ENCODE peak calls at places on chromosomes 2 and 18, in six cellular contexts. H is neural progenitor cell, R is keratinocyte, W is IMR-90, Z is colonic mucosa, D is HepG2. G is an unnamed sample.

GRCh38 chr18:46273861-46274260 is 169.7 kb downstream of the HAUS1 start:
- DNase-seq in H (no peak), R (no peak), W (no peak), Z (no peak), D (no peak), G (no peak)

GRCh38 chr2:10490806-10491291 is 42.7 kb upstream of the ODC1 start:
- DNase-seq in H (no peak), R (no peak), W (no peak), Z (peak; percentile 64), D (peak; percentile 24), G (no peak)

GRCh38 chr2:239232195-239232578 is 168.6 kb downstream of the HDAC4 start:
- DNase-seq in H (no peak), R (no peak), W (no peak), Z (no peak), D (no peak), G (no peak)

GRCh38 chr18:63071566-63072175 is 247.9 kb downstream of the BCL2 start:
- DNase-seq in H (no peak), R (no peak), W (no peak), Z (no peak), D (no peak), G (no peak)

GRCh38 chr2:100796499-100797100 is 23.3 kb upstream of the NPAS2 start:
- DNase-seq in H (no peak), R (no peak), W (no peak), Z (no peak), D (peak; percentile 93), G (no peak)

GRCh38 chr18:55592106-55592505 is 4.1 kb upstream of the TCF4 start:
- DNase-seq in H (no peak), R (no peak), W (no peak), Z (no peak), D (no peak), G (no peak)

GRCh38 chr2:9274701-9275343 is 68.2 kb downstream of the ASAP2 start:
- DNase-seq in H (no peak), R (no peak), W (no peak), Z (no peak), D (no peak), G (no peak)

GRCh38 chr18:62585274-62586147 is 62.7 kb downstream of the ZCCHC2 start:
- DNase-seq in H (no peak), R (no peak), W (no peak), Z (no peak), D (no peak), G (no peak)

GRCh38 chr18:12074734-12075133 is 18.9 kb upstream of the ANKRD62 start:
- DNase-seq in H (peak; percentile 24), R (no peak), W (no peak), Z (no peak), D (no peak), G (no peak)

GRCh38 chr2:235660484-235661081 is 166.7 kb downstream of the AGAP1 start:
- DNase-seq in H (no peak), R (no peak), W (no peak), Z (no peak), D (peak; percentile 25), G (no peak)

GRCh38 chr2:70935468-70936164 is at the start of gene ATP6V1B1:
- DNase-seq in H (peak; percentile 69), R (no peak), W (no peak), Z (peak; percentile 17), D (peak; percentile 23), G (peak; percentile 83)

GRCh38 chr2:45441571-45441970 is 169.5 kb downstream of the SRBD1 start:
- DNase-seq in H (no peak), R (no peak), W (no peak), Z (no peak), D (no peak), G (no peak)

GRCh38 chr18:27240383-27240782 is 55.3 kb upstream of the CHST9 start:
- DNase-seq in H (no peak), R (no peak), W (no peak), Z (no peak), D (no peak), G (no peak)

GRCh38 chr2:119645173-119645846 is 33.7 kb upstream of the TMEM177 start:
- DNase-seq in H (no peak), R (no peak), W (peak; percentile 41), Z (no peak), D (no peak), G (no peak)

GRCh38 chr2:228613133-228613532 is 431.6 kb upstream of the SPHKAP start:
- DNase-seq in H (no peak), R (no peak), W (peak; percentile 95), Z (no peak), D (no peak), G (no peak)

GRCh38 chr2:156021326-156022040 is 311.0 kb downstream of the NR4A2 start:
- DNase-seq in H (peak; percentile 14), R (no peak), W (no peak), Z (peak; percentile 43), D (no peak), G (peak; percentile 60)

GRCh38 chr2:120846406-120847095 is 110.9 kb downstream of the GLI2 start:
- DNase-seq in H (no peak), R (no peak), W (no peak), Z (no peak), D (no peak), G (no peak)

GRCh38 chr2:241620419-241620769 is 16.6 kb downstream of the THAP4 start:
- DNase-seq in H (no peak), R (peak; percentile 35), W (peak; percentile 33), Z (no peak), D (no peak), G (no peak)

GRCh38 chr2:152354909-152355308 is 19.9 kb downstream of the FMNL2 start:
- DNase-seq in H (no peak), R (no peak), W (no peak), Z (no peak), D (no peak), G (no peak)

GRCh38 chr18:75125359-75126331 is 83.3 kb downstream of the PTGR3 start:
- DNase-seq in H (no peak), R (no peak), W (no peak), Z (no peak), D (peak; percentile 42), G (peak; percentile 79)

GRCh38 chr2:130391872-130392670 is 36.2 kb downstream of the PTPN18 start:
- DNase-seq in H (no peak), R (no peak), W (peak; percentile 45), Z (peak; percentile 40), D (peak; percentile 34), G (peak; percentile 48)

GRCh38 chr2:122063716-122064115 is 308.3 kb downstream of the TSN start:
- DNase-seq in H (no peak), R (no peak), W (peak; percentile 5), Z (no peak), D (no peak), G (no peak)

GRCh38 chr18:7663305-7664023 is 96.3 kb downstream of the PTPRM start:
- DNase-seq in H (no peak), R (no peak), W (no peak), Z (no peak), D (no peak), G (no peak)

GRCh38 chr2:37020212-37020886 is 54.0 kb upstream of the STRN start:
- DNase-seq in H (no peak), R (no peak), W (peak; percentile 94), Z (no peak), D (no peak), G (no peak)

GRCh38 chr2:241943209-241943850 is 73.8 kb downstream of the RTP5 start:
- DNase-seq in H (no peak), R (no peak), W (no peak), Z (no peak), D (no peak), G (peak; percentile 28)

GRCh38 chr18:75472391-75472790 is 44.9 kb upstream of the SMIM21 start:
- DNase-seq in H (no peak), R (no peak), W (no peak), Z (no peak), D (no peak), G (no peak)

GRCh38 chr2:98912221-98912851 is 23.7 kb downstream of the CRACDL start:
- DNase-seq in H (no peak), R (peak; percentile 48), W (peak; percentile 89), Z (no peak), D (no peak), G (peak; percentile 37)

DNA sequence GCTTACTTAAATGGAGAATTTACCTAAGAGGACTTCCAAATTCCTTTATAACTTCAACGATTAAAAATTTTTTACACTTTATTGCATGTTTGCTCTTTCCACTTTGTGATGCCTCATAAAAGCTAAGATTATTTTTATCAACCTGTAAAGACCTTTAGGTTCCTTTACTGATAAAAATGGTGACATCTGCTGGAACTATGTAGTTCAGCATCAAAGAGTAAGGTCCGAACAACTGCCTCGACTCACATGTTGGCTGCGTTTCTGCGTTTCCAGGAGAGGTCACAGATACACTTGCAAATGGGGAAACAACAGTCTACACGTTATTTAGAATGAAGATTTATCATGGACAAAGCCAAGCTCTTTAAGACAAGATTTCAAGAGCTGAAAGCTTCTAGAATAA is 18.8 kb upstream of the TMX3 start:
- DNase-seq in H (no peak), R (no peak), W (peak; percentile 26), Z (no peak), D (no peak), G (no peak)
- TF ChIP-seq CTCF in H (peak; percentile 14), R (no peak), W (no peak), Z (no peak), D (no peak), G (peak; percentile 12)

DNA sequence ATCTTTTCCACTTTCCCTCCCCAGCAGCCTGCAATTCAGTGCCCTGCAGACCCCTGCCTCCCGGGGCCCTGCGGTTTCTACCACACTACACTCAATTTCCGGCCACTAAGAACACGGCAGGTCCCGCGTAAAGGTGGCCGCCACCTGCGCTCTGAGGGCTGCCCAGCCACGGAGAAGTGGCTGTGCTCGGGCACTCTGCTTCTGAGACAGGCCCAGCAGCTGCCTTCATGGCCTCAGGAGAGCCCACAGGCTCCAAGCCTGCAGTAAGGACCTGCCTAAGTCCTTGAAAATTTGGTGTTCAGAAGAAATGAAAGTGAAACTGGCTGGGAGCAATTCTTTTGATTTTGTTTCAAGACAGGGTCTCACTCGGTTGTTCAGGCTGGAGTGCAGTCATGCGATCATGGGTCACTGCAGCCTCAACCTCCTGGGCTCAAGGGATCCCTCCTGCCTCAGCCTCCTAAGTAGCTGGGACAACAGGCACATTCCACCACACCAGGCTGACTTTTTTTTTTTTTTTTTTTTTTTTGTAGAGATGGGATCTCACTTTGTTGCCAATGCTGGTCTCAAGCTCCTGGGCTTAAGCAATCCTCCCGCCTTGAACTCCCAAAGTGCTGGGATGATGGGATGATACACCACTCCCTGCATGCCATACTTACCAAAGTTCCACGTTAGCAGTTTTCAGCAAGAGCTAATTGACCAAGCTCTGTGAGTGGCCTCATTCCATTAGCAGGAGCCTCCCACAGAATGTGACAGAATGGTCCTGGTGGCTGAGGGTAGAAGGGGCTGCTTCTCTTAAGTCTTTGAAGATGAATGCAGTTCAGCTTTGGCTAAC is 14.6 kb upstream of the ALPP start:
- DNase-seq in H (no peak), R (no peak), W (peak; percentile 26), Z (no peak), D (no peak), G (no peak)
- H3K9ac ChIP-seq in H (no peak overlapping the region), R (no peak overlapping the region), W (no peak overlapping the region), Z (no peak overlapping the region), D (peak overlapping the region; percentile 29), G (no peak overlapping the region)

DNA sequence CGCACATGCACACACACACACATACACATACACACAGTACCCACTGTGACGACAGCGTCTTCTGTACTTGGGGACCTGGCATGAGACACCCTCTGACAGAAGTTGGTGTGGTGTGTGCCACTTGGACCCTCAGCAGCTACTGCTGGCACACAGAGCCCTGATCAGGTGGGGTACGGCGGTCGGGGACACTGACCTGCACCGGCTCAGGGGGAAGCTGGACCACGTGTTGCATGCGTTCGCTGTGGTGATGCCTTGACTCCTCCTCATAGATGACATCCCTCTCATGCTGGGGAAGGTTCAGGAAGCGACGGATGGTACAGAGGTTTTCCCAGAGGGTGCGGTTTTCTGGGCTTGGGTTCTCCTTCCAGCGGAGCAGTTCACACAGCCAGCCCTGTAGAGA is 149.2 kb downstream of the SATB2 start:
- DNase-seq in H (no peak), R (no peak), W (no peak), Z (no peak), D (no peak), G (no peak)
- H3K4me1 ChIP-seq in H (peaks cover 5% of the 10 kb centered on the region), R (no peaks in the 10 kb centered on the region), W (peaks cover 3% of the 10 kb centered on the region), Z (no peaks in the 10 kb centered on the region), D (no peaks in the 10 kb centered on the region), G (no peaks in the 10 kb centered on the region)

GRCh38 chr2:62475172-62476011 is 30.6 kb downstream of the TMEM17 start:
- DNase-seq in H (peak; percentile 72), R (no peak), W (no peak), Z (no peak), D (no peak), G (peak; percentile 80)
- TF ChIP-seq CTCF in H (no peak), R (no peak), W (no peak), Z (no peak), D (no peak), G (no peak)